ENCODE peak calls at places on chromosomes 6 and 20, in nine cellular contexts. T is stimulated activated CD4-positive, alpha-beta T cell treated with anti-CD3 and anti-CD28 coated beads, Interleukin-1b, Interleukin-23, amount 100 ng/mL, for 1 hour; V is posterior cingulate gyrus; U is memory B cell; Z is activated gamma-delta T cell treated with anti-CD3 and anti-CD28 coated beads, Interleukin-2, amount 50 U/mL, for 16 hours; D is neural crest cell; Q is NT2/D1; E is activated effector memory CD4-positive, alpha-beta T cell treated with anti-CD3 and anti-CD28 coated beads, Interleukin-2, amount 50 U/mL, for 16 hours; P is heart right ventricle. A is an unnamed sample.

GRCh38 chr6:9140861-9141534 is 705.7 kb upstream of the SLC35B3 start:
- DNase-seq in P (no peak), U (no peak), Z (no peak), D (no peak), T (no peak), Q (no peak), E (no peak), V (no peak), A (no peak)

GRCh38 chr6:5746392-5747140 is 260.2 kb downstream of the NRN1 start:
- DNase-seq in P (no peak), D (no peak), T (no peak), Z (no peak), V (no peak), Q (peak; percentile 22), E (no peak), U (no peak), A (peak; percentile 33)

GRCh38 chr20:32979201-32979998 is 24.8 kb downstream of the SUN5 start:
- DNase-seq in U (no peak), E (peak; percentile 46), V (no peak), Z (no peak), P (no peak), Q (no peak), T (no peak), D (no peak), A (no peak)

GRCh38 chr6:46421239-46421638 is 70.0 kb downstream of the RCAN2 start:
- DNase-seq in D (no peak), T (no peak), P (no peak), U (no peak), Z (no peak), E (no peak), V (no peak), Q (no peak), A (peak; percentile 30)

GRCh38 chr6:57248311-57248895 is 26.3 kb upstream of the RAB23 start:
- DNase-seq in U (no peak), V (no peak), P (no peak), T (no peak), D (no peak), E (no peak), Q (no peak), Z (no peak), A (peak; percentile 21)

GRCh38 chr20:8579060-8579459 is 447.0 kb downstream of the PLCB1 start:
- DNase-seq in D (no peak), V (no peak), Q (no peak), P (no peak), T (no peak), E (no peak), U (no peak), Z (no peak), A (no peak)

GRCh38 chr20:5749512-5750490 is at the start of gene SHLD1:
- DNase-seq in V (peak; percentile 83), T (peak; percentile 56), D (peak; percentile 75), E (peak; percentile 92), Q (peak; percentile 88), P (peak; percentile 80), Z (peak; percentile 65), U (peak; percentile 70), A (peak; percentile 94)

GRCh38 chr20:33668087-33668790 is 1.5 kb downstream of the ACTL10 start:
- DNase-seq in Z (peak; percentile 60), T (peak; percentile 50), Q (no peak), P (peak; percentile 9), D (peak; percentile 78), V (no peak), U (no peak), E (peak; percentile 93), A (no peak)

GRCh38 chr6:124699038-124699437 is 263.2 kb upstream of the RNF217 start:
- DNase-seq in E (no peak), P (no peak), T (no peak), V (no peak), D (no peak), Z (no peak), Q (no peak), U (no peak), A (peak; percentile 4)

GRCh38 chr6:74879234-74879633 is 326.6 kb downstream of the COL12A1 start:
- DNase-seq in E (no peak), Z (no peak), U (no peak), Q (no peak), T (no peak), P (no peak), V (no peak), D (no peak), A (no peak)